ENCODE peak calls at places on chromosomes 12 and 14, in eight cellular contexts. G is NCI-H1105; T is activated CD4-positive, alpha-beta T cell treated with anti-CD3 and anti-CD28 coated beads, Interleukin-2, amount 50 U/mL, for 24 hours; I is activated T-cell treated with anti-CD3 and anti-CD28 coated beads, Interleukin-2, amount 50 U/mL, for 72 hours; Y is GM12864; R is kidney tubule cell; M is astrocyte of the spinal cord; P is K562. W is an unnamed sample.

GRCh38 chr12:109273354-109273753 is 35.7 kb downstream of the FOXN4 start:
- DNase-seq in P (no peak), Y (no peak), R (no peak), M (no peak), G (no peak), I (no peak), T (no peak), W (no peak)

GRCh38 chr14:60970146-60970545 is 10.7 kb downstream of the TRMT5 start:
- DNase-seq in M (no peak), Y (no peak), G (no peak), P (no peak), T (no peak), I (no peak), R (peak), W (no peak)

GRCh38 chr14:36591482-36591881 is 9.1 kb upstream of the NKX2-8 start:
- DNase-seq in R (no peak), I (no peak), P (no peak), Y (no peak), G (no peak), T (no peak), M (no peak), W (no peak)

GRCh38 chr12:9127484-9127883 is 11.8 kb upstream of the A2M start:
- DNase-seq in R (no peak), G (no peak), T (no peak), M (no peak), Y (no peak), P (no peak), I (no peak), W (no peak)

GRCh38 chr12:12133259-12133658 is 62.5 kb downstream of the BCL2L14 start:
- DNase-seq in I (no peak), R (no peak), M (no peak), P (no peak), G (no peak), Y (no peak), T (no peak), W (no peak)

GRCh38 chr14:65732112-65732511 is 319.6 kb downstream of the FUT8 start:
- DNase-seq in T (peak), G (no peak), Y (peak), M (no peak), P (no peak), R (peak), I (peak), W (no peak)

GRCh38 chr12:120534703-120535655 is 823 bp downstream of the RNF10 start:
- DNase-seq in G (peak), T (peak), P (peak), Y (no peak), R (peak), I (peak), M (peak), W (peak)

GRCh38 chr12:107843351-107844311 is 69.1 kb downstream of the ASCL4 start:
- DNase-seq in T (no peak), Y (no peak), G (no peak), R (peak), M (peak), P (no peak), I (no peak), W (no peak)

GRCh38 chr12:113208041-113208934 is 13.0 kb upstream of the TPCN1 start:
- DNase-seq in I (peak), G (no peak), R (no peak), Y (peak), P (no peak), M (peak), T (peak), W (no peak)

GRCh38 chr12:114636723-114637480 is 47.1 kb downstream of the TBX3 start:
- DNase-seq in T (no peak), R (no peak), Y (no peak), P (no peak), G (no peak), I (no peak), M (peak), W (no peak)

GRCh38 chr14:104240426-104241157 is 102.2 kb downstream of the KIF26A start:
- DNase-seq in T (no peak), P (no peak), M (no peak), I (no peak), Y (no peak), R (no peak), G (peak), W (no peak)

GRCh38 chr12:80632835-80633234 is 74.6 kb upstream of the MYF6 start:
- DNase-seq in Y (no peak), R (peak), G (no peak), P (no peak), M (peak), I (no peak), T (no peak), W (peak)

GRCh38 chr12:87270894-87271293 is 758.3 kb downstream of the C12orf50 start:
- DNase-seq in Y (no peak), R (peak), M (peak), G (no peak), I (no peak), P (no peak), T (no peak), W (peak)

GRCh38 chr12:16118586-16118985 is 158.9 kb downstream of the SLC15A5 start:
- DNase-seq in T (no peak), Y (no peak), R (no peak), G (no peak), P (no peak), I (no peak), M (peak), W (no peak)

GRCh38 chr12:14473707-14474287 is 93.9 kb downstream of the PLBD1 start:
- DNase-seq in I (no peak), R (peak), T (no peak), M (peak), P (no peak), Y (no peak), G (peak), W (peak)